ENCODE peak calls at places on chromosomes 6 and 20, in five cellular contexts. F, Q, C, Y and I are unnamed samples. For H3K4me1, the result is how much of the 10 kb centered on the place peaks cover.

GRCh38 chr20:58227391-58228102 is 906 bp downstream of the ANKRD60 start:
- DNase-seq in F (no peak), Q (no peak), C (no peak), Y (no peak), I (no peak)

GRCh38 chr20:11170025-11170424 is 496.2 kb upstream of the JAG1 start:
- DNase-seq in F (no peak), Q (no peak), C (no peak), Y (no peak), I (no peak)

GRCh38 chr6:30725713-30726505 is 5.8 kb downstream of the TUBB start:
- DNase-seq in F (no peak), Q (peak), C (no peak), Y (peak), I (no peak)

GRCh38 chr6:117547688-117548621 is 54.4 kb downstream of the GOPC start:
- DNase-seq in F (no peak), Q (peak), C (peak), Y (no peak), I (peak)

GRCh38 chr6:136037885-136038460 is 186.5 kb downstream of the PDE7B start:
- DNase-seq in F (no peak), Q (peak), C (peak), Y (peak), I (no peak)

GRCh38 chr6:125717120-125717731 is 32.2 kb upstream of the HEY2 start:
- DNase-seq in F (no peak), Q (no peak), C (no peak), Y (no peak), I (no peak)

GRCh38 chr6:11527274-11527870 is 10.2 kb upstream of the TMEM170B start:
- DNase-seq in F (no peak), Q (no peak), C (no peak), Y (peak), I (no peak)

GRCh38 chr20:2652724-2653510 is 485 bp downstream of the NOP56 start:
- DNase-seq in F (no peak), Q (peak), C (peak), Y (peak), I (no peak)

GRCh38 chr6:15402401-15403045 is 156.7 kb downstream of the JARID2 start:
- DNase-seq in F (no peak), Q (no peak), C (no peak), Y (no peak), I (no peak)

GRCh38 chr6:122995930-122996796 is at the start of gene CLVS2:
- DNase-seq in F (peak), Q (peak), C (peak), Y (peak), I (no peak)

GRCh38 chr6:37822851-37823682 is 3.5 kb downstream of the ZFAND3 start:
- DNase-seq in F (peak), Q (peak), C (no peak), Y (peak), I (peak)

GRCh38 chr20:33681288-33681687 is 4.9 kb downstream of the E2F1 start:
- DNase-seq in F (no peak), Q (no peak), C (no peak), Y (no peak), I (no peak)

GRCh38 chr6:24122139-24122538 is 3.9 kb upstream of the NRSN1 start:
- DNase-seq in F (no peak), Q (no peak), C (no peak), Y (no peak), I (no peak)

GRCh38 chr6:84282566-84282965 is 55.1 kb upstream of the CEP162 start:
- DNase-seq in F (no peak), Q (no peak), C (no peak), Y (peak), I (no peak)

GRCh38 chr20:50213531-50214106 is 23.0 kb downstream of the CEBPB start:
- DNase-seq in F (no peak), Q (peak), C (no peak), Y (no peak), I (no peak)

GRCh38 chr6:376823-377571 is 14.6 kb upstream of the IRF4 start:
- DNase-seq in F (no peak), Q (no peak), C (no peak), Y (no peak), I (no peak)

GRCh38 chr20:24007758-24008157 is 19.2 kb upstream of the GGTLC1 start:
- DNase-seq in F (no peak), Q (no peak), C (no peak), Y (no peak), I (no peak)

GRCh38 chr20:3173582-3174441 is 463 bp upstream of the LZTS3 start:
- DNase-seq in F (peak), Q (peak), C (peak), Y (peak), I (peak)

GRCh38 chr20:32364554-32365208 is 6.5 kb downstream of the ASXL1 start:
- DNase-seq in F (no peak), Q (no peak), C (no peak), Y (no peak), I (no peak)

GRCh38 chr20:32366380-32366779 is 8.2 kb downstream of the ASXL1 start:
- DNase-seq in F (no peak), Q (no peak), C (no peak), Y (no peak), I (no peak)

GRCh38 chr20:32362924-32363364 is 4.8 kb downstream of the ASXL1 start:
- DNase-seq in F (no peak), Q (no peak), C (no peak), Y (peak), I (no peak)

GRCh38 chr20:32363492-32363891 is 5.4 kb downstream of the ASXL1 start:
- DNase-seq in F (no peak), Q (no peak), C (no peak), Y (peak), I (no peak)

GRCh38 chr20:32365560-32365959 is 7.4 kb downstream of the ASXL1 start:
- DNase-seq in F (no peak), Q (no peak), C (no peak), Y (peak), I (no peak)
- H3K4me1 ChIP-seq in F (under half), Q (under half), C (half or more), Y (under half), I (half or more)

DNA sequence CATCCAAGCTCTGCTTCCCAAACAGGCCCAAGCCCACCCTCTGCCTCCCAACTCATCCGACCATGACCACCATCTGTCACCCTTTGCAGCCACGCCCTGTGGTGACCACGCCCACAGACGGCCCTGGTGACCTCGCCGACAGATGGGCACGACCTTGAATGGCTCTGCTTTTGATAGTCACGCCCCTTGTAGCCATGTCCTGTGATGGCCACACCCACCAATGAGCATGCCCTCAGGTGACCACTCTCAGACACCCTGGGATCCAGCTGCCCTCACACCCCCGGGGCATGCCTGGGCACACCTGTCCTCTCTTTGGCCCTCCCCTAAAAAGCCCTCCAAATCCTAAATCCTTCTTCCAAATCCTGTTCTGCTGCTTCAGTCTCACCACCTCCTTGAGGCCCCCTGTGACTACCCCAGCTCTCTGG is 51.0 kb downstream of the SSR1 start:
- DNase-seq in F (no peak), Q (no peak), C (no peak), Y (no peak), I (no peak)
- H3K4me3 ChIP-seq in F (peak), Q (peak), C (peak), Y (peak), I (no peak)

GRCh38 chr6:131997450-131998153 is 46.4 kb upstream of the CCN2 start:
- DNase-seq in F (no peak), Q (no peak), C (no peak), Y (no peak), I (no peak)

GRCh38 chr6:131995924-131996323 is 44.8 kb upstream of the CCN2 start:
- DNase-seq in F (no peak), Q (peak), C (no peak), Y (peak), I (no peak)

GRCh38 chr6:132000296-132000695 is 49.1 kb upstream of the CCN2 start:
- DNase-seq in F (no peak), Q (no peak), C (no peak), Y (no peak), I (no peak)

GRCh38 chr6:131998255-131998982 is 47.2 kb upstream of the CCN2 start:
- DNase-seq in F (no peak), Q (no peak), C (no peak), Y (no peak), I (no peak)

DNA sequence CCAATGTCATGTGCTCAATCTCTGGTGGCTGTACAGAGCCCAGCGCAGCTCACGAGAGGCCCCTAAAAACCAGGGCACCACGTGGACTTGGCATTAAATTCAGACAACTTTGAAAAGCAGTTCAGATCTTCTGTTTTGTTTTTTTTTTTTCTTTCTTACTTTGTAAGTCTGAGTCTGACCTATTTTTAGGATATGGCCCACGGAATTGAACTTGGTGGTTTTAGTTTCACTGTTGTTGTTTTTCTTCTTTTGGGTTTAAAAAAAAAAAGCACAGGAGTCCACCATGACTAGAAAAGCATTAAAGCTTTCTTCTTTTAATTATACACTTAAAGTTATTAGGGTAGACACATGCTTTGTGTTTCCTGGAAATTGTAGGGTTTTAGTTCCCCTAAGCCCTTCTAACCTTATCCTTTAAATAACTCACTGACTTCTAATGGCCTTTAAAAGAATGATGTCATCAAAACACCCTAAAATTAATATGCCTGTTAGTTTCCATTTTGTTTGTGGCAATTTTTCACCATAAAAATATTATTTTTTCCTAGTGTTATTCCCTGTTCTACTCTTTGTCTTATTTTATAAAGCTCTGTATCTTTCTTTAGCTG is 48.5 kb upstream of the CCN2 start:
- DNase-seq in F (no peak), Q (no peak), C (no peak), Y (no peak), I (no peak)
- H3K4me1 ChIP-seq in F (under half), Q (under half), C (under half), Y (under half), I (under half)

GRCh38 chr20:64261138-64261537 is 5.6 kb downstream of the PCMTD2 start:
- DNase-seq in F (no peak), Q (peak), C (peak), Y (peak), I (no peak)
- H3K4me3 ChIP-seq in F (no peak), Q (no peak), C (peak), Y (no peak), I (no peak)

GRCh38 chr20:36852187-36852586 is 23.8 kb upstream of the TLDC2 start:
- DNase-seq in F (no peak), Q (no peak), C (peak), Y (peak), I (no peak)

GRCh38 chr20:36856691-36857635 is 19.0 kb upstream of the TLDC2 start:
- DNase-seq in F (no peak), Q (peak), C (no peak), Y (peak), I (peak)

GRCh38 chr20:36855241-36855657 is 20.7 kb upstream of the TLDC2 start:
- DNase-seq in F (no peak), Q (no peak), C (no peak), Y (peak), I (no peak)

GRCh38 chr20:36856196-36856595 is 19.7 kb upstream of the TLDC2 start:
- DNase-seq in F (no peak), Q (no peak), C (no peak), Y (peak), I (no peak)

GRCh38 chr20:36854343-36855240 is 21.3 kb upstream of the TLDC2 start:
- DNase-seq in F (no peak), Q (no peak), C (peak), Y (peak), I (no peak)
- H3K4me1 ChIP-seq in F (under half), Q (under half), C (half or more), Y (half or more), I (under half)

DNA sequence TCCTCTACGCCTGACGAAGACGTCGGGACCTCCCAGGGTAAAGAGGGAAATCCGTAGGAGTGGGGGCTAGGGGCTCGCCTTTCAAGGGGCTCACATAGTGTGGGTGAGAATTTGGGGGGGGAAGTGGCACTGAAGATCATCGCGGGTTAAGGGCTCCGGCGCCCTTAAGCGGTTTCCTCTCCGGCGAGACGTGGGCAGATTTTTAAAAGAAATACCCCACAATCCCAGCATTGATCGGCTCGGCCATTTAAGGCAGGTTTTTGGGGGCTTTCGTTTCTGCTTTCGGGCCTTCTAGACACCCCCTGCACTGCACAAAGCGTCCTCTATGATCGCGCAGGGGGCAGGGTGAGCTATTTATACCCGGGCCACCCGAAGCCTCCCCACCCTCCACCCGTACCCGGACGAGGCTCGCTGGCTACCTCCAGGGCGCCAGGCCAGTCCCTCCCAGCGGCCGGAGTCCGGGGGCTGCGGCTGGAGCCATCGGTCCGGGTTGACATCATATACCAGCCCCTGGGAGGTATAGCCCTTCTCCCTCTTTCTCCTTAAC is 1.2 kb downstream of the NKX2-2 start:
- DNase-seq in F (no peak), Q (no peak), C (no peak), Y (no peak), I (no peak)
- H3K4me3 ChIP-seq in F (no peak), Q (no peak), C (peak), Y (peak), I (no peak)

GRCh38 chr6:83071707-83072106 is 4.2 kb downstream of the DOP1A start:
- DNase-seq in F (no peak), Q (no peak), C (no peak), Y (peak), I (no peak)

GRCh38 chr6:83069633-83070032 is 2.2 kb downstream of the DOP1A start:
- DNase-seq in F (no peak), Q (no peak), C (no peak), Y (no peak), I (no peak)

GRCh38 chr6:83068628-83069027 is 1.2 kb downstream of the DOP1A start:
- DNase-seq in F (no peak), Q (no peak), C (no peak), Y (peak), I (no peak)

GRCh38 chr6:83073620-83074019 is 6.1 kb downstream of the DOP1A start:
- DNase-seq in F (no peak), Q (no peak), C (no peak), Y (no peak), I (no peak)

GRCh38 chr6:83071023-83071422 is 3.6 kb downstream of the DOP1A start:
- DNase-seq in F (no peak), Q (no peak), C (no peak), Y (peak), I (no peak)
- H3K4me1 ChIP-seq in F (under half), Q (under half), C (under half), Y (under half), I (under half)